ENCODE peak calls at places on chromosomes 16 and 17, in nine cellular contexts. One of them, this sample, is unnamed.
A peak's percentile ranks its signal among the peaks of the same experiment; 100 is the strongest.

GRCh38 chr17:44331249-44331760 is 6.7 kb upstream of the SLC25A39 start:
- DNase-seq in brain microvascular endothelial cell: peak; percentile 60
- DNase-seq in fibroblast of the aortic adventitia: peak; percentile 76
- DNase-seq in AG10803: peak; percentile 65
- DNase-seq in tibial nerve: peak; percentile 93
- DNase-seq in A549: peak; percentile 84
- DNase-seq in fibroblast of lung: peak; percentile 72
- DNase-seq in body of pancreas: peak; percentile 83
- DNase-seq in GM12878: no peak
- DNase-seq in this sample: no peak

GRCh38 chr17:60899115-60899514 is 221.5 kb downstream of the BCAS3 start:
- DNase-seq in fibroblast of lung: no peak
- DNase-seq in brain microvascular endothelial cell: no peak
- DNase-seq in body of pancreas: no peak
- DNase-seq in GM12878: no peak
- DNase-seq in AG10803: no peak
- DNase-seq in tibial nerve: no peak
- DNase-seq in fibroblast of the aortic adventitia: no peak
- DNase-seq in A549: no peak
- DNase-seq in this sample: no peak

GRCh38 chr17:78979780-78980623 is at the start of gene LGALS3BP:
- DNase-seq in tibial nerve: peak; percentile 33
- DNase-seq in body of pancreas: peak; percentile 73
- DNase-seq in fibroblast of the aortic adventitia: peak; percentile 83
- DNase-seq in AG10803: peak; percentile 47
- DNase-seq in fibroblast of lung: peak; percentile 82
- DNase-seq in brain microvascular endothelial cell: peak; percentile 74
- DNase-seq in GM12878: no peak
- DNase-seq in A549: peak; percentile 85
- DNase-seq in this sample: peak; percentile 93

GRCh38 chr16:69814078-69814477 is 51.9 kb downstream of the WWP2 start:
- DNase-seq in body of pancreas: peak; percentile 48
- DNase-seq in A549: no peak
- DNase-seq in fibroblast of the aortic adventitia: no peak
- DNase-seq in AG10803: no peak
- DNase-seq in fibroblast of lung: no peak
- DNase-seq in tibial nerve: no peak
- DNase-seq in brain microvascular endothelial cell: no peak
- DNase-seq in GM12878: no peak
- DNase-seq in this sample: no peak

GRCh38 chr16:50308237-50308965 is 42.0 kb downstream of the ADCY7 start:
- DNase-seq in AG10803: no peak
- DNase-seq in A549: no peak
- DNase-seq in fibroblast of lung: no peak
- DNase-seq in body of pancreas: no peak
- DNase-seq in fibroblast of the aortic adventitia: no peak
- DNase-seq in tibial nerve: no peak
- DNase-seq in GM12878: no peak
- DNase-seq in brain microvascular endothelial cell: no peak
- DNase-seq in this sample: no peak

GRCh38 chr16:10992797-10993196 is 48.4 kb downstream of the CLEC16A start:
- DNase-seq in AG10803: peak; percentile 61
- DNase-seq in body of pancreas: no peak
- DNase-seq in tibial nerve: no peak
- DNase-seq in A549: peak; percentile 62
- DNase-seq in fibroblast of lung: peak; percentile 93
- DNase-seq in fibroblast of the aortic adventitia: peak; percentile 73
- DNase-seq in GM12878: no peak
- DNase-seq in brain microvascular endothelial cell: peak; percentile 90
- DNase-seq in this sample: peak; percentile 16

GRCh38 chr17:29390856-29391631 is 881 bp downstream of the TAOK1 start:
- DNase-seq in AG10803: peak; percentile 33
- DNase-seq in fibroblast of lung: peak; percentile 54
- DNase-seq in fibroblast of the aortic adventitia: no peak
- DNase-seq in GM12878: no peak
- DNase-seq in A549: peak; percentile 28
- DNase-seq in body of pancreas: no peak
- DNase-seq in tibial nerve: peak; percentile 14
- DNase-seq in brain microvascular endothelial cell: peak; percentile 21
- DNase-seq in this sample: no peak

GRCh38 chr17:43405861-43406260 is 7.1 kb downstream of the ARL4D start:
- DNase-seq in tibial nerve: no peak
- DNase-seq in fibroblast of the aortic adventitia: no peak
- DNase-seq in AG10803: peak; percentile 69
- DNase-seq in GM12878: no peak
- DNase-seq in brain microvascular endothelial cell: no peak
- DNase-seq in A549: no peak
- DNase-seq in fibroblast of lung: no peak
- DNase-seq in body of pancreas: no peak
- DNase-seq in this sample: no peak

GRCh38 chr16:83813818-83814653 is 6.3 kb downstream of the HSBP1 start:
- DNase-seq in fibroblast of the aortic adventitia: peak; percentile 48
- DNase-seq in body of pancreas: peak; percentile 72
- DNase-seq in AG10803: peak; percentile 92
- DNase-seq in A549: peak; percentile 34
- DNase-seq in fibroblast of lung: peak; percentile 68
- DNase-seq in brain microvascular endothelial cell: peak; percentile 51
- DNase-seq in GM12878: no peak
- DNase-seq in tibial nerve: peak; percentile 36
- DNase-seq in this sample: peak; percentile 86

GRCh38 chr17:2064980-2065785 is 10.3 kb downstream of the HIC1 start:
- DNase-seq in A549: no peak
- DNase-seq in body of pancreas: peak; percentile 38
- DNase-seq in tibial nerve: no peak
- DNase-seq in AG10803: peak; percentile 66
- DNase-seq in GM12878: no peak
- DNase-seq in brain microvascular endothelial cell: peak; percentile 77
- DNase-seq in fibroblast of lung: no peak
- DNase-seq in fibroblast of the aortic adventitia: peak; percentile 68
- DNase-seq in this sample: no peak

GRCh38 chr17:68433211-68433610 is 24.1 kb downstream of the WIPI1 start:
- DNase-seq in fibroblast of the aortic adventitia: no peak
- DNase-seq in tibial nerve: no peak
- DNase-seq in GM12878: no peak
- DNase-seq in AG10803: no peak
- DNase-seq in A549: no peak
- DNase-seq in fibroblast of lung: no peak
- DNase-seq in body of pancreas: no peak
- DNase-seq in brain microvascular endothelial cell: no peak
- DNase-seq in this sample: no peak

GRCh38 chr16:12144355-12144754 is 167.8 kb downstream of the SNX29 start:
- DNase-seq in fibroblast of the aortic adventitia: no peak
- DNase-seq in tibial nerve: no peak
- DNase-seq in A549: no peak
- DNase-seq in fibroblast of lung: no peak
- DNase-seq in GM12878: no peak
- DNase-seq in AG10803: no peak
- DNase-seq in brain microvascular endothelial cell: no peak
- DNase-seq in body of pancreas: no peak
- DNase-seq in this sample: no peak

GRCh38 chr16:12141556-12141955 is 165.0 kb downstream of the SNX29 start:
- DNase-seq in brain microvascular endothelial cell: no peak
- DNase-seq in GM12878: no peak
- DNase-seq in AG10803: no peak
- DNase-seq in body of pancreas: no peak
- DNase-seq in A549: no peak
- DNase-seq in fibroblast of lung: no peak
- DNase-seq in fibroblast of the aortic adventitia: no peak
- DNase-seq in tibial nerve: no peak
- DNase-seq in this sample: no peak

GRCh38 chr16:12143776-12144175 is 167.2 kb downstream of the SNX29 start:
- DNase-seq in fibroblast of the aortic adventitia: no peak
- DNase-seq in body of pancreas: no peak
- DNase-seq in A549: no peak
- DNase-seq in tibial nerve: no peak
- DNase-seq in fibroblast of lung: no peak
- DNase-seq in AG10803: no peak
- DNase-seq in GM12878: no peak
- DNase-seq in brain microvascular endothelial cell: no peak
- DNase-seq in this sample: no peak

GRCh38 chr16:12142157-12142556 is 165.6 kb downstream of the SNX29 start:
- DNase-seq in body of pancreas: no peak
- DNase-seq in tibial nerve: no peak
- DNase-seq in A549: no peak
- DNase-seq in GM12878: no peak
- DNase-seq in fibroblast of the aortic adventitia: no peak
- DNase-seq in brain microvascular endothelial cell: no peak
- DNase-seq in fibroblast of lung: no peak
- DNase-seq in AG10803: no peak
- DNase-seq in this sample: no peak

GRCh38 chr16:12141073-12141472 is 164.5 kb downstream of the SNX29 start:
- DNase-seq in AG10803: no peak
- DNase-seq in brain microvascular endothelial cell: no peak
- DNase-seq in A549: no peak
- DNase-seq in tibial nerve: no peak
- DNase-seq in fibroblast of lung: no peak
- DNase-seq in GM12878: no peak
- DNase-seq in body of pancreas: no peak
- DNase-seq in fibroblast of the aortic adventitia: no peak
- DNase-seq in this sample: peak; percentile 34
- TF ChIP-seq CTCF in AG10803: no peak
- TF ChIP-seq CTCF in brain microvascular endothelial cell: no peak
- TF ChIP-seq CTCF in A549: no peak
- TF ChIP-seq CTCF in tibial nerve: no peak
- TF ChIP-seq CTCF in fibroblast of lung: no peak
- TF ChIP-seq CTCF in GM12878: no peak
- TF ChIP-seq CTCF in body of pancreas: no peak
- TF ChIP-seq CTCF in fibroblast of the aortic adventitia: no peak
- TF ChIP-seq CTCF in this sample: no peak

GRCh38 chr16:1548234-1548633 is 14.8 kb downstream of the TMEM204 start:
- DNase-seq in AG10803: no peak
- DNase-seq in fibroblast of the aortic adventitia: peak; percentile 52
- DNase-seq in tibial nerve: no peak
- DNase-seq in A549: no peak
- DNase-seq in body of pancreas: no peak
- DNase-seq in fibroblast of lung: no peak
- DNase-seq in GM12878: no peak
- DNase-seq in brain microvascular endothelial cell: no peak
- DNase-seq in this sample: no peak

GRCh38 chr16:1542533-1542932 is 9.1 kb downstream of the TMEM204 start:
- DNase-seq in brain microvascular endothelial cell: no peak
- DNase-seq in GM12878: no peak
- DNase-seq in tibial nerve: no peak
- DNase-seq in AG10803: no peak
- DNase-seq in fibroblast of lung: no peak
- DNase-seq in fibroblast of the aortic adventitia: no peak
- DNase-seq in A549: no peak
- DNase-seq in body of pancreas: no peak
- DNase-seq in this sample: no peak

GRCh38 chr16:1546430-1546829 is 13.0 kb downstream of the TMEM204 start:
- DNase-seq in A549: no peak
- DNase-seq in fibroblast of lung: no peak
- DNase-seq in AG10803: no peak
- DNase-seq in GM12878: no peak
- DNase-seq in tibial nerve: no peak
- DNase-seq in body of pancreas: no peak
- DNase-seq in brain microvascular endothelial cell: no peak
- DNase-seq in fibroblast of the aortic adventitia: no peak
- DNase-seq in this sample: no peak

GRCh38 chr16:1543085-1543896 is 9.8 kb downstream of the TMEM204 start:
- DNase-seq in fibroblast of lung: peak; percentile 37
- DNase-seq in fibroblast of the aortic adventitia: peak; percentile 95
- DNase-seq in brain microvascular endothelial cell: peak; percentile 71
- DNase-seq in GM12878: peak; percentile 20
- DNase-seq in tibial nerve: peak; percentile 38
- DNase-seq in AG10803: peak; percentile 61
- DNase-seq in body of pancreas: peak; percentile 29
- DNase-seq in A549: peak; percentile 51
- DNase-seq in this sample: peak; percentile 3

GRCh38 chr16:1545044-1545736 is 11.7 kb downstream of the TMEM204 start:
- DNase-seq in brain microvascular endothelial cell: no peak
- DNase-seq in tibial nerve: no peak
- DNase-seq in body of pancreas: no peak
- DNase-seq in fibroblast of lung: no peak
- DNase-seq in GM12878: no peak
- DNase-seq in AG10803: no peak
- DNase-seq in A549: no peak
- DNase-seq in fibroblast of the aortic adventitia: no peak
- DNase-seq in this sample: no peak
- H3K4me3 ChIP-seq in brain microvascular endothelial cell: no peak overlapping the region
- H3K4me3 ChIP-seq in tibial nerve: no peak overlapping the region
- H3K4me3 ChIP-seq in body of pancreas: no peak overlapping the region
- H3K4me3 ChIP-seq in fibroblast of lung: no peak overlapping the region
- H3K4me3 ChIP-seq in GM12878: no peak overlapping the region
- H3K4me3 ChIP-seq in AG10803: no peak overlapping the region
- H3K4me3 ChIP-seq in A549: no peak overlapping the region
- H3K4me3 ChIP-seq in fibroblast of the aortic adventitia: no peak overlapping the region
- H3K4me3 ChIP-seq in this sample: no peak overlapping the region

DNA sequence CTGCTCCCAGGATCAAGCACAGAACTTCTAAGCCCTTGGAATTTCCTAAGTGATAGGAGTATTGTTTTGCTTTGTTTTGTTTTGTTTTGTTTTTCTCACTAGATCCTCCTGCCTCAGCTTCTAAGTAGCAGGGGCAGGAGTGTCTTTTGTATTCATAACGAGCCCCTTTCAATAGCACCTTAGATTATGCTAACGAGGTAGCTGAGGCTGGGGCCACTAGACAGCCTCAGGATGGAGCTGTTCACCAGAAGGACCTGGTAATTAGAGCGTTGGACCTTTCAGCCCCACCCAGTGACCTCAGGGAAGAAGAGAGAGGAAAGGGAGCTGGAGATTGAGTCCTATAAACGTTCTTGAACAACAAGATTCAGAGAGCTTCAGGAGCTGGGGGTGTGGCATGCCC is 43.6 kb downstream of the IKZF3 start:
- DNase-seq in brain microvascular endothelial cell: no peak
- DNase-seq in tibial nerve: no peak
- DNase-seq in AG10803: no peak
- DNase-seq in fibroblast of the aortic adventitia: no peak
- DNase-seq in fibroblast of lung: no peak
- DNase-seq in body of pancreas: no peak
- DNase-seq in GM12878: no peak
- DNase-seq in A549: no peak
- DNase-seq in this sample: no peak
- TF ChIP-seq CTCF in brain microvascular endothelial cell: no peak
- TF ChIP-seq CTCF in tibial nerve: no peak
- TF ChIP-seq CTCF in AG10803: no peak
- TF ChIP-seq CTCF in fibroblast of the aortic adventitia: no peak
- TF ChIP-seq CTCF in fibroblast of lung: no peak
- TF ChIP-seq CTCF in body of pancreas: no peak
- TF ChIP-seq CTCF in GM12878: peak; percentile 18
- TF ChIP-seq CTCF in A549: no peak
- TF ChIP-seq CTCF in this sample: no peak

DNA sequence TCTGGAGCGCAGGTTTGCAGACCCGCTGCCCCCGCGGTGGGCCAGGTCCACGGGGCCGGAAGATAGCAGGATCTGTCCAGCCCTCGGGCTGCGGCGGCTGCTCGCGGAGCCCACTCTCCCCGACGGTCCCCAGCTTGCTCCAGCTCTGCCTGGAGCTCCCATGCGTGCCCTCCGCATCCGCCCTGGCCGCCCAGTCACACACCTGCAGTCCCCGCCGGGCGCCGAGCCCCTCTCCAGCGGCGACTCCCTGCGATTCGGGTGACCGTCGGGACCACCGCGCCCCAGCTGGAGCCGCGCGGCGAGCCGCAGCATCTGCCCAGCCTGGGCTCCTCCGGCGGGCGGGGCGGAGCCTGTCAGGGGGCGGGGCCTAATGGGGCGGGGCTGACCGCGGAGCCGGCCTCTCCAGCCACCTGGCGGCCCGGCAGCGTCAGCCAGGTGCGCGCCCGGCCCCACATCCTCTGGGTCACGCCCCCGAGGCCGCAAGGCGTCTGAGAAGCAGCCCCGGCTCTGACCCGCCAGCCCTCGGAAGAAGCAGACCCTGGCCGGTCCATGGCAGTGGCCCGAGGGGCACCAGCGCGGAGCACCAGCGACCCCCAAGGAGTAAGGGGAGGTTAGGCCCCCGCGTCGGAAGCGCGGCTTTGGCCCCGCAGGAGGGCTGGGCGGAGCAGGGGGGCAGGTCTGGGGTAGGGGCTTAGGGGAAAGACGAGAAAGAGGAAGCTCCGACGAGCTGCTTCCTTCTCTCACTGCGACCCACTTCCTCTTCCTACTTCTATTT is at the start of gene PIK3R5:
- DNase-seq in A549: no peak
- DNase-seq in fibroblast of lung: no peak
- DNase-seq in AG10803: no peak
- DNase-seq in GM12878: no peak
- DNase-seq in body of pancreas: peak; percentile 72
- DNase-seq in tibial nerve: no peak
- DNase-seq in brain microvascular endothelial cell: no peak
- DNase-seq in fibroblast of the aortic adventitia: no peak
- DNase-seq in this sample: no peak
- H3K4me3 ChIP-seq in A549: no peak within 1 kb of the TSS
- H3K4me3 ChIP-seq in fibroblast of lung: no peak within 1 kb of the TSS
- H3K4me3 ChIP-seq in AG10803: no peak within 1 kb of the TSS
- H3K4me3 ChIP-seq in GM12878: peak within 1 kb of the TSS; percentile 90
- H3K4me3 ChIP-seq in body of pancreas: no peak within 1 kb of the TSS
- H3K4me3 ChIP-seq in tibial nerve: peak within 1 kb of the TSS; percentile 57
- H3K4me3 ChIP-seq in brain microvascular endothelial cell: no peak within 1 kb of the TSS
- H3K4me3 ChIP-seq in fibroblast of the aortic adventitia: no peak within 1 kb of the TSS
- H3K4me3 ChIP-seq in this sample: no peak within 1 kb of the TSS